ENCODE peak calls at places on chromosome 20, in eight cellular contexts. X is astrocyte; Y is CD4-positive, alpha-beta T cell; E is adrenal gland; U is SK-N-SH; B is IMR-90; L is PC-3; A is lower lobe of right lung. G is an unnamed sample. For H3K9me3, the result is how much of the 10 kb centered on the place peaks cover.

GRCh38 chr20:2865630-2866029 is 7.7 kb upstream of the PTPRA start:
- DNase-seq in X (no peak), Y (no peak), E (no peak), U (no peak), B (no peak), L (no peak), A (no peak), G (no peak)

GRCh38 chr20:46592580-46593362 is 42.3 kb upstream of the OCSTAMP start:
- DNase-seq in X (no peak), Y (no peak), E (no peak), U (no peak), B (no peak), L (peak), A (no peak), G (no peak)

GRCh38 chr20:41131594-41132387 is 5.6 kb upstream of the PLCG1 start:
- DNase-seq in X (no peak), Y (no peak), E (no peak), U (no peak), B (no peak), L (no peak), A (no peak), G (no peak)

GRCh38 chr20:51791626-51792025 is 10.7 kb downstream of the SALL4 start:
- DNase-seq in X (no peak), Y (no peak), E (no peak), U (no peak), B (no peak), L (no peak), A (no peak), G (no peak)

GRCh38 chr20:51340451-51340840 is 202.1 kb downstream of the NFATC2 start:
- DNase-seq in X (no peak), Y (no peak), E (no peak), U (no peak), B (no peak), L (no peak), A (no peak), G (no peak)

GRCh38 chr20:21741266-21741665 is 35.8 kb downstream of the PAX1 start:
- DNase-seq in X (no peak), Y (no peak), E (no peak), U (no peak), B (no peak), L (no peak), A (no peak), G (no peak)

GRCh38 chr20:49693435-49694171 is 20.1 kb downstream of the B4GALT5 start:
- DNase-seq in X (no peak), Y (no peak), E (no peak), U (no peak), B (no peak), L (no peak), A (no peak), G (no peak)

GRCh38 chr20:13936781-13937576 is 53.4 kb downstream of the SEL1L2 start:
- DNase-seq in X (no peak), Y (no peak), E (no peak), U (no peak), B (no peak), L (no peak), A (no peak), G (no peak)

GRCh38 chr20:37395921-37396519 is 50.1 kb downstream of the SRC start:
- DNase-seq in X (no peak), Y (no peak), E (no peak), U (peak), B (no peak), L (no peak), A (peak), G (no peak)

GRCh38 chr20:3995067-3995748 is 20.1 kb downstream of the RNF24 start:
- DNase-seq in X (peak), Y (no peak), E (no peak), U (no peak), B (peak), L (peak), A (no peak), G (no peak)

GRCh38 chr20:14223806-14224205 is 113.6 kb downstream of the FLRT3 start:
- DNase-seq in X (no peak), Y (no peak), E (no peak), U (no peak), B (no peak), L (peak), A (no peak), G (no peak)

GRCh38 chr20:57665589-57665971 is 44.2 kb downstream of the PMEPA1 start:
- DNase-seq in X (no peak), Y (no peak), E (no peak), U (no peak), B (no peak), L (no peak), A (peak), G (no peak)

GRCh38 chr20:51121901-51122412 is 99.0 kb upstream of the KCNG1 start:
- DNase-seq in X (no peak), Y (no peak), E (no peak), U (no peak), B (peak), L (peak), A (no peak), G (no peak)

GRCh38 chr20:18058661-18059467 is 1.1 kb upstream of the OVOL2 start:
- DNase-seq in X (no peak), Y (no peak), E (no peak), U (peak), B (no peak), L (peak), A (peak), G (no peak)

GRCh38 chr20:9663423-9663822 is 149.0 kb downstream of the LAMP5 start:
- DNase-seq in X (no peak), Y (no peak), E (no peak), U (no peak), B (no peak), L (no peak), A (no peak), G (no peak)

GRCh38 chr20:10954137-10954840 is 280.5 kb upstream of the JAG1 start:
- DNase-seq in X (peak), Y (no peak), E (no peak), U (no peak), B (peak), L (peak), A (no peak), G (no peak)
- H3K27ac ChIP-seq in X (no peak), Y (no peak), E (no peak), U (no peak), B (no peak), L (no peak), A (no peak), G (no peak)

GRCh38 chr20:56171087-56172012 is 77.2 kb upstream of the MC3R start:
- DNase-seq in X (no peak), Y (no peak), E (peak), U (peak), B (no peak), L (peak), A (no peak), G (no peak)
- H3K9me3 ChIP-seq in X (under half), Y (under half), E (under half), U (under half), B (under half), L (under half), A (under half), G (under half)

GRCh38 chr20:63323298-63323820 is 30.4 kb downstream of the COL20A1 start:
- DNase-seq in X (no peak), Y (no peak), E (no peak), U (no peak), B (no peak), L (no peak), A (no peak), G (no peak)

GRCh38 chr20:63321148-63321831 is 28.3 kb downstream of the COL20A1 start:
- DNase-seq in X (peak), Y (no peak), E (peak), U (no peak), B (peak), L (peak), A (peak), G (no peak)

GRCh38 chr20:63322146-63322922 is 29.3 kb downstream of the COL20A1 start:
- DNase-seq in X (no peak), Y (no peak), E (no peak), U (no peak), B (no peak), L (no peak), A (peak), G (no peak)

GRCh38 chr20:63325021-63325471 is 32.1 kb downstream of the COL20A1 start:
- DNase-seq in X (no peak), Y (no peak), E (no peak), U (no peak), B (no peak), L (no peak), A (no peak), G (no peak)

DNA sequence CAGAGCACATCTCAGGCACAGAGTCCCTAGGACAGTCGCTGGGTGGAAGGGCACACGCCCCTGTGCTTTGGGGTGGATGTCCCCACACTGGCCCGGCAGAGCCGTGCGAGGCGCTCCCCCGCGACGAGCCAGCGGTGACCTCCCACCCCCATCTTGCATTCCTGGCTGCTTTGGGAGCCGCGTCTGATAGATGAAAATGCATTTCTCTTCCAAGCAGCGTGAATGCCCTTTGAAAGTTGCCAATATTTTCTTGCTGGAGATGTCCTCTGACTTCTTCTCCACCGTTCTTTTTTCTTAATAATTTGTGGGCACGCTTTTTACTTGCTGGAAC is 29.9 kb downstream of the COL20A1 start:
- DNase-seq in X (no peak), Y (no peak), E (no peak), U (no peak), B (no peak), L (no peak), A (no peak), G (no peak)
- TF ChIP-seq CTCF in X (no peak), Y (no peak), E (no peak), U (no peak), B (no peak), L (no peak), A (no peak), G (no peak)

GRCh38 chr20:44856847-44857448 is 28.6 kb upstream of the YWHAB start:
- DNase-seq in X (no peak), Y (no peak), E (no peak), U (no peak), B (peak), L (peak), A (no peak), G (no peak)
- H3K27ac ChIP-seq in X (no peak), Y (no peak), E (no peak), U (no peak), B (no peak), L (no peak), A (no peak), G (no peak)

GRCh38 chr20:34210271-34210670 is 31.0 kb upstream of the ASIP start:
- DNase-seq in X (no peak), Y (no peak), E (no peak), U (no peak), B (no peak), L (no peak), A (no peak), G (no peak)
- H3K9me3 ChIP-seq in X (under half), Y (under half), E (under half), U (under half), B (under half), L (under half), A (under half), G (under half)